ENCODE peak calls at places on chromosomes 1 and 21, in seven cellular contexts. U, V, W, J, S, Y and D are unnamed samples.

GRCh38 chr1:170929412-170929834 is 5.9 kb upstream of the MROH9 start:
- DNase-seq in U (no peak), V (no peak), W (no peak), J (no peak), S (no peak), Y (no peak), D (no peak)

GRCh38 chr1:171142081-171142450 is 43.0 kb upstream of the FMO2 start:
- DNase-seq in U (no peak), V (no peak), W (peak), J (no peak), S (no peak), Y (no peak), D (no peak)

GRCh38 chr1:153841463-153841994 is 66.3 kb downstream of the SLC27A3 start:
- DNase-seq in U (no peak), V (no peak), W (no peak), J (no peak), S (no peak), Y (no peak), D (no peak)

GRCh38 chr1:161180643-161181042 is 3.3 kb upstream of the B4GALT3 start:
- DNase-seq in U (no peak), V (peak), W (no peak), J (no peak), S (no peak), Y (no peak), D (no peak)

GRCh38 chr1:226125097-226125630 is 61.4 kb downstream of the ACBD3 start:
- DNase-seq in U (peak), V (peak), W (peak), J (peak), S (no peak), Y (peak), D (no peak)

GRCh38 chr21:34822957-34823356 is 154.2 kb downstream of the CLIC6 start:
- DNase-seq in U (no peak), V (no peak), W (no peak), J (no peak), S (no peak), Y (no peak), D (no peak)

GRCh38 chr1:78650114-78650513 is 483 bp downstream of the IFI44 start:
- DNase-seq in U (no peak), V (no peak), W (no peak), J (no peak), S (no peak), Y (no peak), D (no peak)

GRCh38 chr1:36669297-36669696 is 186.6 kb upstream of the CSF3R start:
- DNase-seq in U (no peak), V (no peak), W (no peak), J (no peak), S (no peak), Y (no peak), D (no peak)

GRCh38 chr1:19163261-19163660 is 46.8 kb downstream of the UBR4 start:
- DNase-seq in U (no peak), V (no peak), W (peak), J (no peak), S (no peak), Y (no peak), D (no peak)

GRCh38 chr1:63524166-63524565 is 841 bp downstream of the EFCAB7 start:
- DNase-seq in U (no peak), V (no peak), W (no peak), J (no peak), S (no peak), Y (no peak), D (no peak)

GRCh38 chr1:85374160-85374559 is 90.8 kb downstream of the DDAH1 start:
- DNase-seq in U (no peak), V (no peak), W (no peak), J (no peak), S (peak), Y (peak), D (peak)

GRCh38 chr1:55955237-55955636 is 624.1 kb downstream of the PLPP3 start:
- DNase-seq in U (no peak), V (no peak), W (no peak), J (no peak), S (no peak), Y (no peak), D (no peak)

GRCh38 chr1:32592953-32593352 is 53.7 kb downstream of the ZBTB8A start:
- DNase-seq in U (no peak), V (no peak), W (no peak), J (no peak), S (no peak), Y (no peak), D (no peak)

GRCh38 chr1:180555411-180555810 is 3.4 kb upstream of the OVAAL start:
- DNase-seq in U (no peak), V (no peak), W (no peak), J (no peak), S (no peak), Y (no peak), D (no peak)

GRCh38 chr21:34598931-34599400 is 15.9 kb downstream of the RCAN1 start:
- DNase-seq in U (no peak), V (no peak), W (no peak), J (no peak), S (no peak), Y (no peak), D (no peak)

GRCh38 chr1:35215346-35215745 is 22.4 kb upstream of the SFPQ start:
- DNase-seq in U (no peak), V (no peak), W (no peak), J (no peak), S (no peak), Y (no peak), D (no peak)

GRCh38 chr1:59126361-59126760 is 170.5 kb upstream of the FGGY start:
- DNase-seq in U (no peak), V (no peak), W (no peak), J (no peak), S (no peak), Y (no peak), D (no peak)

GRCh38 chr1:239963861-239964260 is 127.8 kb upstream of the FMN2 start:
- DNase-seq in U (no peak), V (no peak), W (no peak), J (no peak), S (no peak), Y (no peak), D (no peak)

GRCh38 chr21:41970751-41971653 is 17.2 kb upstream of the C2CD2 start:
- DNase-seq in U (peak), V (no peak), W (no peak), J (no peak), S (no peak), Y (peak), D (no peak)

GRCh38 chr1:55626326-55626725 is 411.2 kb upstream of the USP24 start:
- DNase-seq in U (no peak), V (no peak), W (no peak), J (no peak), S (no peak), Y (no peak), D (peak)

GRCh38 chr21:31682625-31683024 is 23.1 kb downstream of the SOD1 start:
- DNase-seq in U (no peak), V (no peak), W (no peak), J (no peak), S (peak), Y (no peak), D (no peak)

GRCh38 chr1:186187601-186188000 is 187.5 kb downstream of the TPR start:
- DNase-seq in U (no peak), V (no peak), W (no peak), J (no peak), S (no peak), Y (no peak), D (no peak)

GRCh38 chr1:189033171-189033570 is 1444.5 kb downstream of the BRINP3 start:
- DNase-seq in U (no peak), V (no peak), W (no peak), J (no peak), S (no peak), Y (no peak), D (no peak)

GRCh38 chr1:12615166-12615915 is 2.7 kb downstream of the DHRS3 start:
- DNase-seq in U (no peak), V (no peak), W (no peak), J (no peak), S (no peak), Y (no peak), D (no peak)

GRCh38 chr1:183215076-183215720 is 29.1 kb downstream of the LAMC2 start:
- DNase-seq in U (no peak), V (no peak), W (no peak), J (no peak), S (no peak), Y (no peak), D (no peak)

GRCh38 chr1:183578846-183579245 is 11.4 kb downstream of the NCF2 start:
- DNase-seq in U (peak), V (no peak), W (no peak), J (no peak), S (no peak), Y (no peak), D (no peak)

GRCh38 chr1:28143496-28144202 is 32.8 kb downstream of the PTAFR start:
- DNase-seq in U (no peak), V (no peak), W (no peak), J (no peak), S (no peak), Y (no peak), D (no peak)

DNA sequence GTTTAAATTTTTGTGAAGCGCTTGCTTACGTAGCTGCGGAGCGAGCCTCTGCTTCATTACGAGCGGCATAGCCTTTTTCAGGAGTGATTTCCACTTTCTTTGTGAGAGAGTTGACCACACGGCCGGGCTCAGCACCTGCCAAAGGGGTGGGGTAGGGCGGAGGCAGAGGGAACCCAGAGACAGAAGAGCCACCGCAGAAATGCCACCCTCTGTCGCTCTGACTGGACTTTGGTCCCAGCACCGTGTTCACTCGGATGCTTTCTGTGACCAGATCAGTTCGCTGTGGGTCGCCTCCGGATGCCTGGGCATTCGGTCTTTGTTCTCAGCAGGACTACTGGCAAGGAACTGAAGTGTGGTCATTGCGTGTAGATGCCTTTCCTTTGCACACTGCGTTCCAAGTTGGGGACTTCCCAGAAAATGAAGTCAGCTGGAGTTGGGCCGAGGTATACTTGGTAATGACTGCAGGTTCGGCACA is 897 bp downstream of the CHODL start:
- DNase-seq in U (no peak), V (no peak), W (no peak), J (no peak), S (no peak), Y (no peak), D (no peak)
- H3K4me3 ChIP-seq in U (peak), V (no peak), W (no peak), J (no peak), S (peak), Y (peak), D (peak)

GRCh38 chr1:215865060-215865459 is 298.0 kb downstream of the KCTD3 start:
- DNase-seq in U (no peak), V (no peak), W (no peak), J (no peak), S (no peak), Y (no peak), D (no peak)

GRCh38 chr1:215860833-215861232 is 293.7 kb downstream of the KCTD3 start:
- DNase-seq in U (no peak), V (no peak), W (no peak), J (no peak), S (peak), Y (no peak), D (no peak)

DNA sequence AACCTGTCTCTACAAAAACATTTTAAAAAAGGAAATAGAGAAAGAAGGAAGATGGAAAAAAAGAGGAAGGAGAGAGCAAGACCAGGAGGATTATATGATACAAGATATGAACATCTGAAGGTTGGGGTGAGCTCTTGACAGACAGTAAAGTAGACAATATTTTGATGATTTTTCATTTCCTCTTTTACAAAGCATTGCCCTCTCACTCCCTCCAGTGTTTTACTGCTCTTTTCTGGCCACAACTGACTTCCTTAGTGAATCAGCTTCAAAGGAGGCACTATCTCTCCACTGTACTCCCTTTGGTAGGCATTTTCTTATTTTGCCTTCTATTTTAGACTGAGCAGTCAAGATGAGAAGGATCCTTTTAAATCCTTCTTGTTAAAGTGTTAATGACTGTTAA is 296.7 kb downstream of the KCTD3 start:
- DNase-seq in U (no peak), V (no peak), W (no peak), J (no peak), S (no peak), Y (no peak), D (no peak)
- TF ChIP-seq CTCF in U (no peak), V (no peak), W (no peak), J (no peak), S (no peak), Y (no peak), D (no peak)

GRCh38 chr1:116944613-116945012 is 34.9 kb downstream of the PTGFRN start:
- DNase-seq in U (no peak), V (no peak), W (no peak), J (no peak), S (no peak), Y (no peak), D (no peak)
- H3K4me3 ChIP-seq in U (no peak), V (no peak), W (no peak), J (no peak), S (no peak), Y (no peak), D (no peak)

DNA sequence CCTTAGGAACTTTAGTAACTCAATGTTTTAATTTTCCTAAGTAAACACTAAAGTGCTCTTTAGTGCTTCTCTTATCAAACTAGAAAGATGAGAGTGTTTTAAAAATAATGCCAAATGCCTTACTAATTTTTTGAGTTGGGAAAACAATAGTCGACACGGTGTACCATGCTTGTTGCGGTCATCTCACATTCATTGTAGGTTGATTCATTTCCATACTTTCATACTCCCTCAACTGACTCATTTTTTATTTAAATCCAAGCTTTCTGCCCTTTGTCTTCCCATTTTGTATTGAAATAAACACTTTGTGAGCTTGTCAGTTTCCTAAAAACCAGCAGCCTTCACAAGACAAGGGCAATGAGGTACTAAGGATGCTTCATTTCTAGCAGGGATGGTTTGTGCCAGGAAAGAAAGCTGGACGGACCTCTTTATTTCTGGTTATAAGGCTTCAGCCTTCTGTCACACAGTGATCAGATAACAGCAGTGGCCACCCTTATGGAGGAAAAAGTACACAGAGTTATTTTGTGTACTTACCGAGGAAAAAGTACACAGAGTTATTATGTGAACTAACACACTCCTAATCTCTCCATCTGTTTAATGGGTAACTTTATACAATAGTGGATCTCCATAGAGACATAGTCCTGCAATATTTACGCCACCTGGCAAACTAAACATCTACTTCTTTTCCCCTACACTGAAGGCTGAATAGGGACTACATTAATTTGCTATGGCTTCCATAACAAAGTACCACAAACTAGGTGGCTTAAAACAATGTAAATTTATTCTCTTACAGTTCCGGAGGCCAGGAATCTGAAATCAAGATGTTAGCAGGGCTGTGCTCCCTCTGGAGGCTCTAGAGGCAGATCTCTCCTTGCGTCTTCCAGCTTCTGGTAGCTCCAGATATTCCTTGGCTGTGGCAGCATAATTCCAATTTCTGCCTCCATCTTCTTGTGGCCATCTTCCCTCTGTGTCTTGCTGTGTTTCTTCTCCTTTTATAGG is 13.0 kb upstream of the CCDC190 start:
- DNase-seq in U (no peak), V (no peak), W (no peak), J (no peak), S (no peak), Y (no peak), D (no peak)
- TF ChIP-seq CTCF in U (no peak), V (no peak), W (peak), J (no peak), S (peak), Y (no peak), D (peak)

GRCh38 chr1:217026506-217026905 is 303.3 kb upstream of the ESRRG start:
- DNase-seq in U (no peak), V (no peak), W (no peak), J (no peak), S (no peak), Y (peak), D (peak)

GRCh38 chr1:217032715-217033367 is 309.6 kb upstream of the ESRRG start:
- DNase-seq in U (no peak), V (no peak), W (no peak), J (no peak), S (no peak), Y (no peak), D (no peak)

GRCh38 chr1:217027403-217028080 is 304.3 kb upstream of the ESRRG start:
- DNase-seq in U (no peak), V (no peak), W (no peak), J (no peak), S (no peak), Y (no peak), D (no peak)

GRCh38 chr1:217029311-217030157 is 306.3 kb upstream of the ESRRG start:
- DNase-seq in U (peak), V (no peak), W (peak), J (no peak), S (peak), Y (peak), D (peak)
- H3K4me3 ChIP-seq in U (no peak), V (no peak), W (no peak), J (no peak), S (no peak), Y (no peak), D (no peak)

DNA sequence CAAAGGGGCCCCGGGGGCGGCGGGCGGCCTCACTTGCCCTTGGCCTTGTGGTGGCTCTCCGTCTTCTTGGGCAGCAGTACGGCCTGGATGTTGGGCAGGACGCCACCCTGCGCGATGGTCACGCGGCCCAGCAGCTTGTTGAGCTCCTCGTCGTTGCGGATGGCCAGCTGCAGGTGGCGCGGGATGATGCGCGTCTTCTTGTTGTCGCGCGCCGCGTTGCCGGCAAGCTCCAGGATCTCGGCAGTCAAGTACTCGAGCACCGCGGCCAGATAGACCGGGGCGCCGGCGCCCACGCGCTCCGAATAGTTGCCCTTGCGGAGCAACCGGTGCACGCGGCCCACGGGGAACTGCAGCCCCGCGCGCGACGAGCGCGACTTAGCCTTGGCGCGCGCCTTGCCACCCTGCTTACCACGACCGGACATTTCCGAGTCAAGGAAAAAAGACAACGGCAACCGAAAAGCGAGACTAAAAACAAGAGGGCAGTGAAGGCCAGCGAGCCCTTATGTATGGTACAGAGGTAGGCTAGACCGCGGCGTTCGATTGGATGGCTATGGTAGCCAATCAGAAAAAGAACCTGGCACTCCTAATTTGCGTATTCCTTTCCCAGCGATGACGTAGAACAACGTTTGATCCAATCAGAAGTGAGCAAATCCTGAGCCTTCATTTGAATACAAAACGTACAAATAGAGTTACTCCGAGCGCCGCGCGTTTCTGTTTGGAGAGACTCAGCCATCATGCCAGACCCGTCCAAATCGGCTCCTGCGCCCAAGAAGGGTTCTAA is 29.6 kb upstream of the RNF187 start:
- DNase-seq in U (peak), V (peak), W (peak), J (peak), S (peak), Y (peak), D (peak)
- TF ChIP-seq CTCF in U (no peak), V (peak), W (peak), J (peak), S (peak), Y (no peak), D (no peak)